ENCODE peak calls at places on chromosome 13, in seven cellular contexts. G is tibial artery, A is right atrium auricular region, Y is omental fat pad, H is thoracic aorta, F is MCF 10A, P is glutamatergic neuron. T is an unnamed sample.

GRCh38 chr13:93690139-93690538 is 463.5 kb downstream of the GPC6 start:
- DNase-seq in G (no peak), F (peak), Y (no peak), P (no peak), H (no peak), A (no peak), T (peak)

GRCh38 chr13:23723463-23723862 is 153.3 kb downstream of the TNFRSF19 start:
- DNase-seq in Y (no peak), H (no peak), F (no peak), G (no peak), A (no peak), P (no peak), T (no peak)

GRCh38 chr13:44159633-44160279 is 213.9 kb upstream of the SERP2 start:
- DNase-seq in G (no peak), H (no peak), A (no peak), Y (no peak), F (peak), P (no peak), T (peak)

GRCh38 chr13:100633461-100633860 is 41.1 kb downstream of the TMTC4 start:
- DNase-seq in A (no peak), P (no peak), H (no peak), G (no peak), Y (no peak), F (peak), T (peak)

GRCh38 chr13:46844431-46844830 is 47.5 kb upstream of the ESD start:
- DNase-seq in P (no peak), H (no peak), A (no peak), G (no peak), F (peak), Y (no peak), T (peak)

GRCh38 chr13:33375421-33375820 is 89.9 kb upstream of the STARD13 start:
- DNase-seq in H (no peak), G (no peak), Y (no peak), F (no peak), P (no peak), A (no peak), T (no peak)

GRCh38 chr13:42039457-42039945 is 8.9 kb upstream of the DGKH start:
- DNase-seq in Y (no peak), G (no peak), H (no peak), F (peak), P (no peak), A (no peak), T (no peak)

GRCh38 chr13:67117010-67117550 is 113.1 kb downstream of the PCDH9 start:
- DNase-seq in Y (no peak), H (no peak), A (no peak), G (no peak), F (no peak), P (no peak), T (no peak)

GRCh38 chr13:100547805-100548204 is 40.8 kb downstream of the GGACT start:
- DNase-seq in A (no peak), P (no peak), Y (no peak), H (no peak), G (peak), F (peak), T (peak)

GRCh38 chr13:26967119-26968038 is 204.2 kb downstream of the USP12 start:
- DNase-seq in G (no peak), P (no peak), H (no peak), Y (no peak), F (no peak), A (peak), T (no peak)

GRCh38 chr13:37481005-37481857 is 117.3 kb downstream of the POSTN start:
- DNase-seq in F (no peak), A (no peak), H (no peak), P (no peak), Y (no peak), G (no peak), T (no peak)

GRCh38 chr13:106078191-106078590 is 457.3 kb downstream of the EFNB2 start:
- DNase-seq in P (no peak), Y (no peak), A (no peak), F (no peak), G (no peak), H (no peak), T (peak)

GRCh38 chr13:34065915-34066314 is 248.0 kb downstream of the RFC3 start:
- DNase-seq in G (no peak), Y (no peak), H (no peak), A (no peak), P (no peak), F (peak), T (peak)

GRCh38 chr13:44136693-44137268 is 236.8 kb upstream of the SERP2 start:
- DNase-seq in A (no peak), F (no peak), Y (no peak), P (no peak), H (no peak), G (no peak), T (peak)

GRCh38 chr13:31686660-31687430 is 52.5 kb upstream of the RXFP2 start:
- DNase-seq in P (no peak), Y (no peak), G (no peak), A (no peak), H (no peak), F (no peak), T (no peak)

GRCh38 chr13:79231887-79232286 is 174.2 kb downstream of the RBM26 start:
- DNase-seq in G (no peak), F (peak), Y (no peak), A (no peak), P (no peak), H (no peak), T (peak)

GRCh38 chr13:59750860-59751259 is 412.9 kb downstream of the DIAPH3 start:
- DNase-seq in G (no peak), A (no peak), F (no peak), P (peak), Y (no peak), H (no peak), T (peak)

GRCh38 chr13:99345345-99345744 is 38.1 kb upstream of the GPR183 start:
- DNase-seq in H (no peak), G (no peak), P (no peak), Y (no peak), A (no peak), F (no peak), T (no peak)

GRCh38 chr13:97434417-97435296 is 688 bp downstream of the RAP2A start:
- DNase-seq in P (peak), A (peak), Y (no peak), F (peak), H (no peak), G (peak), T (peak)

GRCh38 chr13:38688674-38689073 is 1.8 kb downstream of the FREM2 start:
- DNase-seq in H (no peak), P (no peak), F (no peak), Y (no peak), A (no peak), G (no peak), T (no peak)

GRCh38 chr13:38684714-38685113 is 2.2 kb upstream of the FREM2 start:
- DNase-seq in P (no peak), A (no peak), G (no peak), Y (no peak), F (no peak), H (no peak), T (no peak)

GRCh38 chr13:38686635-38687245 is at the start of gene FREM2:
- DNase-seq in P (peak), F (peak), G (no peak), H (no peak), Y (no peak), A (no peak), T (peak)

GRCh38 chr13:38687246-38688229 is 661 bp downstream of the FREM2 start:
- DNase-seq in H (no peak), A (no peak), P (peak), F (no peak), Y (no peak), G (no peak), T (no peak)

DNA sequence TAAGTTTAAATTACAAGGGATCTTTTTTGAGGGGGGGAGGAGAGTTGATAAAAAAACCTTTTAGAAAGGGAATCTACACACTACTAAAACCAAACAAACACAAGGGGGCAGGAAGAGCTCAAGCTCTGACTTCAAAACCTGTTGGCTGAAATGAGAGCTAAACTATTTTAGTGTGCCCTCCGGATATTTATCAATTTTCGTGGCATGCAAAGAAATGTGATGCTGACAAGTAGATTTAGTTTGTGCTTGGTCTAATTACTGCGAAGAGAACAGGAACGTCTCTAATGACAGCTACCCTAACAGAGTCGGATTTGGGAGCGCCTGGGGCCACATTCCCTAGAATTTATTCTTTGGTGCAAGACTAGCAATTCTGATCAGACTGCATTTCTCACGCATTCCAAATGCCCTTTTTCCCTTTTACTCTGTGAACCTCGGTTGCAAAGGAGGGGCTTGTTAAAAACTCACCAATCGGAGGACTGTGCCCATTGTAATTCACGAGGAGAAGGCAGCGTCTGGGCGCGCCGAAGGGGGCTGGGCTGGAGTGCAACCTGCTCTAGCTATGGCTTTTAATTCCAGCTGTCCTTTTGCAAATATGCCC is 804 bp upstream of the FREM2 start:
- DNase-seq in A (no peak), H (no peak), G (no peak), F (peak), Y (no peak), P (no peak), T (peak)
- TF ChIP-seq CTCF in A (no peak), H (no peak), G (no peak), F (peak), Y (no peak), P (peak), T (peak)

DNA sequence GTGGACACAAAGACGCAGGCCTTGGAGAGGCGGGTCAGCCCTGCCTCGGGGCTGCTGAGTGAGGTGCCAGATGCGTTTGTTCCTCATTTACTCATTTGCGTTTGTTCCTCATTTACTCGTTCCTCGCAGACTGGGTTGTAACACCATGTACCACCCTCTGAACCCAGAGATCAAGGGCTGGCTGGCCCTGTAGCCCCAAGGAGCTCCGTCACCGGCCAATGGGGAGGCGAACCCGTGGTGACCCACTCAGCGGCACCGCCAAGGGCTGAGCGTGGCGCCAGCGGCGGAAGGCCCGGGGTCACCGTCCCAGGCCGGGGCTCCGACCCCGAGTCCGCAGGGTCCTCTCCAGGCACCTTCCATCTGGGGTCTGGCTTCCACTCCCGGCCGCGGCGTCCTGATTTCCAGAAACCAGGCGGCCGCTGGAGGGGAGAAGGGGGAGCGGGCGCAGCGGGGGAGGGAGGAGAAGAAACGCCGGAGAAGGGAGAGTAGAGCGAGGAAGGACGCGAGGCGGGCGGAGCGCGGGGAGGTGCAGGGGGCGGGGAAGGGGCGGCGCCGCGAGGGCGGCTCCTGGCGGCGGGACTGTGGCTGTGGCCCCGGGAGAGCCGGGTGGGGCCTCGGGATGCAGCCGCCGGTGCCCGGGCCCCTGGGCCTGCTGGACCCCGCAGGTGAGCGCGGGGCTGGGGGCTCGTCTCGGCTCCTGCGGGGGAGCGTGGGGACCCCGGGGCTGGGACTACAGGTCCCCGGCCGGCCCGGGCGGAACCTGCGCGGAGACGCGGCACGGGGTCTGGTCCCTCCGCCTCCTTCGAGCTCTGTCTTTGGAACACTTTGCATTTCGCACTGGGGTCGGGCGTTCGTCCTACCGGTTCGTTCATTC is at the start of gene TMEM255B:
- DNase-seq in H (peak), F (peak), G (peak), P (peak), Y (peak), A (peak), T (peak)
- TF ChIP-seq CTCF in H (peak), F (peak), G (no peak), P (no peak), Y (no peak), A (peak), T (no peak)

DNA sequence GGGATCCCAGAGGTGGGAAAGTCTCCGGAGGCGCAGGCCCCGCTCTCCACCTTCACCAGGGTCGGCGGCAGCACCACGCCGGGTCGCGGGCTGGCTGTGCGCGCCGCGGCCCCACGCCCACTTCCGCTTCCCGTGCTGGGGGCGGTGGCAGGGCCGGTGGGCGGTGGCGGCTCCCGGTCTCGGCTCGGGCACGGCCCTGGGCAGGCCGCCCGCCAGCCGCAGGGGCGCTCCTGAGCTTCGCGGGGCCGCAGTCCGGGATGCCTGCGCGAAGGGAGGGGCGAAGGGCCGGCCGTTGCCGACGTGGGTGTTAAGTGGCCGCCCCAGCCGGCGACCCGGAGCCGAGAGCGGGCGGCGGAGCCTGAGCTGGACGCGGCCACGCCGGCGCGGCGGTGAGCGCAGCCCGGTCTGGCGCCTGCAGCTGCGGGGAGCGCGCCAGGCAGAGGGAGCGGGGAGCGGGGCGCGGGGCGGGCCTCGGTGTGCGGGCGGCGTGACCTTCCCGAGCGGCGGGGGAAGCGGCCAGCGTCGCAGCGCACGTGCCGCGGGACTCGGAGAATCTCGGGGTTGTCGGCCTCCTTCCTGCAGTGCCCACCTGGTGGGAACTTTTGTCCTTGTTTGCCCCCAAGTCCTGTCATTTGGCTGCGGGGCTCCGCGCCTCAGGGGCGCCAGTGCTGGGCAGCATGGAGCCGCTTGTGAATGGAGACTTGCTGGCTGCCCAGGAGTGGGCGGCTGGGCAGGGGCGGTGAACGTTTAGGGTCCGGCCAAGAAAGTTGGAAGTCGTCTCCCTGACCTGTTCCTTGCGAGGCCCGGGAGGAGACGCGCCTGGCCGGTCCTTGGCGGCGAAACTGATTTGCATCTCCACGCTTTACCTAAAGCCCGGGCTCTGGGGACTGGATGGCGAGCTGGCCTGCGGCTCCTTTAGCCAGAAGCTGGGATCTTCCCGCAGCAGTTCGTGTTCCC is at the start of gene SLC25A15:
- DNase-seq in F (peak), A (peak), H (no peak), G (peak), P (peak), Y (no peak), T (peak)
- TF ChIP-seq CTCF in F (peak), A (peak), H (no peak), G (no peak), P (no peak), Y (no peak), T (no peak)

DNA sequence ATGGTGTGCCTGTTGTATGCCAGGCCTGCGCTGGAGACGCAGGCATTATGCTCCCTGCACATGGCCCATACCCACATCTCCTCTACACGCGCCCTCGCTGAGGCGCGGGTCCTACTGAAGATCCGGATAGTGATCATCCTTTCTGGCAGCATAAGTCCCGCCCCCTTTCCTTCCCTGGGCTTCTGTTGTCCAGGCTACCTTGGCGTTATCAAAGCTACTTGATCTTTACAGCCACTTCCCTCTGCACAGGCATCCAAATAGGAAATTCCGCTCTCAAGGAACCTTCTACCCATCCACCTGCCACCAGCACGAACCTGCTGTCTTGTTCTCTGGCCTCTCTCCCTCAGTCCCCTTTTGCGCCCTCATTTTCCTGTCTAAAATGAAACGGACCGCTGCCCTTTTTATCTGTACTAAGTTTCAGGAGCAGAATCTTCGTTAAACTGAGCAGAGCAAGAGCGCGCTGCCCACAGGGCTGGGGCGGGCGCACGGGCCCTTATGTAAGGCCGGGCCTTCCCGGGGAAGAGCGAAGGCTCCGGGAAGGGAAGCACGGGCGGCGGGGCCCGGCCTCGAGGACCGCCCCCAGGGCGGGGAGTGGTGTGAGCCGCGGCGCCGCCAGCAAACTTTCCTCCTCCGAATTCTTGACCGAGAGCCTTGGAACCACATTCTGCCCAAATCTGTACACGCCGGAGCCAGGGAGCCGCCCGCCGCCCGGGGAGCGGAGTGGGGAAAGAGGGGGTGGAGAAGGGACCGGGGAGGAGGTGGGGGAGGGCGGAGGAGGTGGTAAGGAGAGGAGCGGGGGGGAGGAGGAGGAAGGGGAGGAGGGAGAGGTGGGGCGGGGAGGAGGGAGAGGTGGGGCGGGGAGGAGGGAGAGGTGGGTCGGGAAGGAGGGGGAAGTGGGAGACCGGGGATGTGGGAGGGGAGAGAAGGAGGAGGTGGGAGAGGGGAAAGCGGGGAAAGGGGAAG is 919 bp upstream of the UBE2L5 start:
- DNase-seq in G (peak), P (peak), H (peak), A (peak), F (peak), Y (no peak), T (peak)
- TF ChIP-seq CTCF in G (no peak), P (no peak), H (no peak), A (no peak), F (no peak), Y (no peak), T (no peak)

DNA sequence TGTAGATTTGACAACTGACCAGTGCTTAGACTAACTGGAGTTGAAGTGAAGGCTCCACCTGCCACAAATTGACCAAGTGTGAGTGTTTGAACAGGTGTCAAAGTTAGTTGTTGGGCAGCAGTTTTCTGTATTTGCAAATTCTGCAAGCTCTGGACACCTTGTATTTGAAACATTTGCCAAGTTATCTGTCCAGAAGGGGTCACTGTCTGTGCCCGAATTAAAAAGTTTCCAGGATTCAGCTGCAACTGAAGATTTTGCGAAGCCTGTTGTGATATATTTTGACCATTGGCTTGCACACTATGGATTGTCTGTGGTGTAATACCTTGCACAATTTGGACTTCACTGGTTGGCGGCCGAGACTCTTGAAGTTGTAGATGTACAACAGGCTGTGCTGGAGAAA is 1690.7 kb downstream of the SLITRK5 start:
- DNase-seq in F (peak), G (no peak), H (no peak), P (no peak), Y (no peak), A (no peak), T (peak)
- TF ChIP-seq CTCF in F (no peak), G (no peak), H (no peak), P (no peak), Y (no peak), A (peak), T (peak)

GRCh38 chr13:73230714-73231113 is 171.9 kb downstream of the KLF5 start:
- DNase-seq in A (no peak), P (no peak), H (no peak), F (peak), Y (no peak), G (no peak), T (peak)

GRCh38 chr13:73231456-73231855 is 172.7 kb downstream of the KLF5 start:
- DNase-seq in Y (no peak), G (no peak), P (no peak), H (no peak), A (no peak), F (no peak), T (no peak)

GRCh38 chr13:73225983-73226382 is 167.2 kb downstream of the KLF5 start:
- DNase-seq in G (no peak), F (no peak), Y (no peak), A (no peak), H (no peak), P (no peak), T (no peak)

GRCh38 chr13:73224708-73225107 is 165.9 kb downstream of the KLF5 start:
- DNase-seq in H (no peak), A (no peak), P (no peak), F (peak), G (no peak), Y (no peak), T (peak)

GRCh38 chr13:73228546-73228945 is 169.7 kb downstream of the KLF5 start:
- DNase-seq in F (peak), H (no peak), G (no peak), P (no peak), A (no peak), Y (no peak), T (peak)
- TF ChIP-seq CTCF in F (peak), H (no peak), G (no peak), P (no peak), A (no peak), Y (no peak), T (peak)